ENCODE peak calls at places on chromosomes 13 and 19, in five cellular contexts. F is WTC11, P is K562, K is A549, C is GM12878. A is an unnamed sample.

GRCh38 chr13:100128373-100128772 is 39.5 kb downstream of the PCCA start:
- DNase-seq in F (no peak), P (no peak), K (peak), C (no peak), A (peak)

GRCh38 chr13:108495686-108496363 is 133.6 kb upstream of the MYO16 start:
- DNase-seq in K (peak), F (peak), P (no peak), C (no peak), A (no peak)

GRCh38 chr13:20550799-20551198 is 16.2 kb upstream of the IFT88 start:
- DNase-seq in K (no peak), C (no peak), P (no peak), F (no peak), A (peak)

GRCh38 chr13:73340069-73340468 is 281.3 kb downstream of the KLF5 start:
- DNase-seq in P (no peak), C (no peak), F (no peak), K (no peak), A (no peak)

GRCh38 chr19:14404322-14404721 is 14.8 kb downstream of the DDX39A start:
- DNase-seq in C (no peak), K (no peak), F (no peak), P (no peak), A (no peak)

GRCh38 chr19:41850381-41850780 is 5.5 kb downstream of the DMRTC2 start:
- DNase-seq in K (no peak), P (no peak), F (no peak), C (no peak), A (no peak)

GRCh38 chr19:20453424-20453938 is 112.1 kb downstream of the ZNF737 start:
- DNase-seq in K (no peak), F (no peak), P (no peak), C (no peak), A (no peak)

GRCh38 chr13:113862766-113863510 is 938 bp downstream of the GAS6 start:
- DNase-seq in F (peak), K (no peak), P (peak), C (no peak), A (no peak)

GRCh38 chr13:46104868-46105267 is at the start of gene CPB2:
- DNase-seq in K (no peak), P (no peak), C (no peak), F (no peak), A (peak)

GRCh38 chr19:13765395-13766094 is 1.2 kb downstream of the MRI1 start:
- DNase-seq in F (no peak), K (no peak), P (no peak), C (no peak), A (peak)

GRCh38 chr19:34975056-34975455 is 11.0 kb upstream of the ZNF792 start:
- DNase-seq in P (no peak), K (no peak), C (no peak), F (no peak), A (peak)

GRCh38 chr13:63408227-63409202 is 1992.9 kb upstream of the PCDH20 start:
- DNase-seq in F (no peak), K (no peak), C (no peak), P (no peak), A (no peak)

GRCh38 chr13:29923554-29924481 is 73.4 kb upstream of the UBL3 start:
- DNase-seq in F (peak), P (peak), K (peak), C (no peak), A (peak)

GRCh38 chr13:105135852-105136251 is 1399.6 kb downstream of the EFNB2 start:
- DNase-seq in F (no peak), P (no peak), C (no peak), K (no peak), A (no peak)

GRCh38 chr13:101751488-101751887 is 299.0 kb downstream of the ITGBL1 start:
- DNase-seq in K (peak), C (no peak), P (no peak), F (no peak), A (no peak)

GRCh38 chr19:14580623-14581237 is 2.2 kb upstream of the CLEC17A start:
- DNase-seq in P (peak), F (no peak), C (peak), K (no peak), A (no peak)

GRCh38 chr13:23627419-23627818 is 57.2 kb downstream of the TNFRSF19 start:
- DNase-seq in F (no peak), C (no peak), P (no peak), K (no peak), A (no peak)

GRCh38 chr19:27765912-27766725 is 1446.8 kb downstream of the UQCRFS1 start:
- DNase-seq in F (no peak), K (no peak), C (no peak), P (no peak), A (no peak)

GRCh38 chr19:17488593-17489391 is 18.5 kb downstream of the SLC27A1 start:
- DNase-seq in F (peak), P (peak), C (no peak), K (peak), A (peak)

GRCh38 chr19:17680235-17680722 is 7.9 kb downstream of the UNC13A start:
- DNase-seq in F (peak), C (peak), K (peak), P (peak), A (no peak)

GRCh38 chr13:41017744-41018582 is 1.2 kb downstream of the ELF1 start:
- DNase-seq in K (peak), P (no peak), C (no peak), F (no peak), A (peak)
- TF ChIP-seq ESRRA in K (no peak), P (no peak), C (no peak), F (no peak), A (no peak)

DNA sequence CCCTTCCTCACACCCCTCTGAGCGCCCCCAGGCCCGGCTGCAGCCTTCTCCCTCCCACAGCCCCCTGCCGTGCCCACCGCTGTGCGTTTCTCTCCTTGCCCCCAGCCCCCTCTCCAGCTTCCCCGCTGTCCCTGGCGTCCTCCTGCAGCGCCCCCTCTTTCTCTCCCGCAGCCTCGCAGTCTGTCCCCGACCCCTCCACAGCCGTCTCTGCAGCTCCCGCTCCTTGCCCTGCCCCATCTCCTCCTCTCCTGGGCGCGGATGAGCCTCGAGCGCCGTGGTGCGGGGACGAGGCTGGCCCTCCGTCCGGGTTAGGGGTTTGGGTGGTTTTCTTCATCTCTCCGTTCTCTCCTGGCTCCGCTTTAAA is 1.1 kb downstream of the KMT5C start:
- DNase-seq in K (no peak), C (no peak), F (peak), P (no peak), A (no peak)
- TF ChIP-seq ESRRA in K (no peak), C (no peak), F (no peak), P (no peak), A (no peak)

GRCh38 chr19:19366691-19367396 is 38.6 kb upstream of the GATAD2A start:
- DNase-seq in F (peak), C (no peak), K (peak), P (peak), A (peak)
- TF ChIP-seq ESRRA in F (no peak), C (no peak), K (no peak), P (peak), A (no peak)

GRCh38 chr19:54691582-54692293 is 29.0 kb downstream of the LILRB4 start:
- DNase-seq in F (no peak), P (no peak), K (no peak), C (no peak), A (no peak)
- TF ChIP-seq ESRRA in F (no peak), P (no peak), K (no peak), C (no peak), A (no peak)

DNA sequence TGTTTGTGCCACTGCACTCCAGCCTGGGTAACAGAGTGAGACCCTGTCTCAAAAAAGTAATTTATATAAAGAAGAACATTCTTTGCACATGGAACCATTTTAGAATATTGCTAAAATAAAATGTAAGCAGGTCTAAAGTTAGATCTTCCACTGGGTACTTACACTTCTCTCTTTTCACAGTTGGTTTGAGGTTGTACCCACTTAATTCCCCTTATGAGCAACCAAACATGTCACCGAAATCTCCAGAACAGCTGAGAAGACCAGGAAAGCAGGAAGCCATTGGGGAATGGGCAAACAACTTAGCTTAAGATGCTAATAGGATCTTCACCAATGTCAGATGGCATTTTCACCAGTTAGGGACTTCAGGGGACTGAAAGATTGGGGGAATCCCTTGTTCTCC is 18.8 kb downstream of the NLRP4 start:
- DNase-seq in C (peak), P (no peak), K (no peak), F (no peak), A (no peak)
- TF ChIP-seq ESRRA in C (no peak), P (no peak), K (no peak), F (no peak), A (no peak)

GRCh38 chr13:32170841-32171240 is 139.3 kb downstream of the FRY start:
- DNase-seq in K (no peak), C (no peak), P (no peak), F (no peak), A (no peak)

GRCh38 chr13:32168136-32168535 is 136.6 kb downstream of the FRY start:
- DNase-seq in C (no peak), P (no peak), K (no peak), F (no peak), A (peak)

GRCh38 chr13:32164622-32165268 is 133.2 kb downstream of the FRY start:
- DNase-seq in C (peak), F (peak), K (peak), P (peak), A (peak)

GRCh38 chr13:32165791-32166190 is 134.2 kb downstream of the FRY start:
- DNase-seq in P (no peak), K (no peak), F (no peak), C (no peak), A (no peak)
- TF ChIP-seq ESRRA in P (no peak), K (no peak), F (no peak), C (no peak), A (no peak)

DNA sequence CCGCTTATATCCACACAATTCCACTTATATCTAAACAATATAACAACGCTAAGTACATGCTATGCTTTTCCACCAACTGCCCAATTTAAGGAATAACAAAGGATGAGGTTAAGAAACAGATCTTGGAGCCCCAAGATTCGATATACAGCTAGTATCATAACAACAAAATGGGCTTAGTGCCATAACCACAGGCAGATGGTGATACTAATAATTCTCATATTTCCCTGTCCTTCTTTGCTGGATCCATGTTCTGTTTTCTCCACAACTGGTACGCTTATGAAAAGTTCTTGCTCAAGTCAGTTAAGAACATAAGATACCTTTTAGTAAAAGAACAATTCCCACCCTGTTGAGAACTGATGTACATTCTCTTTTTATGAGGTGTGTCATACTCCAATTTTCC is 33.9 kb downstream of the CAB39L start:
- DNase-seq in F (no peak), P (no peak), C (no peak), K (no peak), A (no peak)
- TF ChIP-seq ESRRA in F (no peak), P (no peak), C (no peak), K (no peak), A (no peak)

GRCh38 chr13:56736966-56737365 is 403.8 kb upstream of the PRR20A start:
- DNase-seq in P (no peak), F (no peak), K (no peak), C (no peak), A (no peak)
- TF ChIP-seq ESRRA in P (no peak), F (no peak), K (no peak), C (no peak), A (no peak)

A was measured in HepG2.